ENCODE peak calls at places on chromosomes 1 and 21, in six cellular contexts. M is CD4-positive, CD25-positive, alpha-beta regulatory T cell; I is T-helper 2 cell; D is HT1080; U is GM12864; O is anterior cingulate cortex. Q is an unnamed sample.

GRCh38 chr1:51170342-51170741 is 65.7 kb upstream of the RNF11 start:
- DNase-seq in M (no peak), D (peak), U (no peak), O (no peak), I (no peak), Q (no peak)

GRCh38 chr1:22104074-22104473 is 38.8 kb downstream of the WNT4 start:
- DNase-seq in I (no peak), U (no peak), D (no peak), O (no peak), M (no peak), Q (no peak)

GRCh38 chr1:1005774-1006304 is 5.9 kb upstream of the HES4 start:
- DNase-seq in M (no peak), O (no peak), D (no peak), I (no peak), U (no peak), Q (no peak)

GRCh38 chr1:111030590-111030989 is 66.9 kb upstream of the LRIF1 start:
- DNase-seq in D (peak), U (peak), O (no peak), I (peak), M (peak), Q (peak)

GRCh38 chr1:67213164-67213563 is 46.9 kb downstream of the IL23R start:
- DNase-seq in D (no peak), U (no peak), O (no peak), M (no peak), I (peak), Q (no peak)

GRCh38 chr1:203410117-203410900 is 59.4 kb upstream of the FMOD start:
- DNase-seq in M (no peak), D (no peak), O (no peak), U (no peak), I (no peak), Q (no peak)

GRCh38 chr1:29651684-29652665 is 415.7 kb downstream of the PTPRU start:
- DNase-seq in M (no peak), U (no peak), O (no peak), D (no peak), I (no peak), Q (no peak)

GRCh38 chr1:62391369-62391971 is 45.4 kb upstream of the USP1 start:
- DNase-seq in M (no peak), O (no peak), I (peak), D (peak), U (no peak), Q (no peak)

GRCh38 chr1:21517161-21517589 is 8.0 kb downstream of the ALPL start:
- DNase-seq in D (no peak), O (no peak), I (no peak), U (no peak), M (no peak), Q (no peak)

GRCh38 chr1:94899756-94900155 is 27.2 kb downstream of the CNN3 start:
- DNase-seq in D (no peak), O (no peak), M (no peak), I (no peak), U (no peak), Q (no peak)

GRCh38 chr1:106699436-106699835 is 357.0 kb upstream of the PRMT6 start:
- DNase-seq in U (no peak), D (no peak), M (no peak), I (no peak), O (no peak), Q (no peak)

GRCh38 chr1:14989931-14990728 is 163.4 kb upstream of the TMEM51 start:
- DNase-seq in I (no peak), U (no peak), O (no peak), D (no peak), M (no peak), Q (no peak)

GRCh38 chr21:42039470-42039901 is 29.3 kb upstream of the ZBTB21 start:
- DNase-seq in M (no peak), O (no peak), D (no peak), U (no peak), I (no peak), Q (no peak)

GRCh38 chr1:219938706-219939105 is 10.3 kb upstream of the SLC30A10 start:
- DNase-seq in I (no peak), U (no peak), M (no peak), O (no peak), D (peak), Q (no peak)

GRCh38 chr1:149903836-149904491 is 4.6 kb downstream of the BOLA1 start:
- DNase-seq in D (no peak), U (no peak), I (no peak), O (no peak), M (no peak), Q (no peak)

GRCh38 chr1:224205438-224205840 is 22.4 kb downstream of the DEGS1 start:
- DNase-seq in M (no peak), I (peak), D (peak), U (no peak), O (no peak), Q (no peak)

GRCh38 chr1:176931526-176931925 is 233.0 kb downstream of the ASTN1 start:
- DNase-seq in D (no peak), U (no peak), I (no peak), O (no peak), M (no peak), Q (no peak)

GRCh38 chr1:85867189-85867588 is 159.0 kb upstream of the ZNHIT6 start:
- DNase-seq in I (no peak), D (no peak), U (no peak), M (no peak), O (no peak), Q (no peak)

GRCh38 chr1:47449702-47450552 is 12.1 kb downstream of the FOXD2 start:
- DNase-seq in D (no peak), M (no peak), O (no peak), I (no peak), U (no peak), Q (no peak)

GRCh38 chr1:119055568-119055967 is 67.4 kb upstream of the TBX15 start:
- DNase-seq in D (no peak), O (no peak), I (no peak), M (no peak), U (no peak), Q (no peak)

GRCh38 chr1:206909167-206909882 is 12.1 kb downstream of the IL24 start:
- DNase-seq in M (peak), O (no peak), U (no peak), D (no peak), I (peak), Q (no peak)

GRCh38 chr1:147169171-147169570 is 3.1 kb downstream of the PRKAB2 start:
- DNase-seq in M (no peak), I (no peak), O (no peak), D (no peak), U (no peak), Q (no peak)

GRCh38 chr21:33761104-33762036 is 119.1 kb downstream of the ITSN1 start:
- DNase-seq in M (no peak), I (no peak), O (no peak), D (peak), U (no peak), Q (no peak)

GRCh38 chr1:111930356-111930755 is 59.1 kb downstream of the KCND3 start:
- DNase-seq in U (no peak), I (no peak), D (no peak), M (no peak), O (no peak), Q (no peak)

GRCh38 chr1:9455487-9456237 is 83.6 kb upstream of the SLC25A33 start:
- DNase-seq in I (peak), U (no peak), M (peak), D (no peak), O (peak), Q (peak)

GRCh38 chr1:233614743-233615521 is 1.0 kb downstream of the KCNK1 start:
- DNase-seq in M (no peak), I (peak), O (no peak), U (peak), D (no peak), Q (no peak)

GRCh38 chr1:80036690-80037432 is 1030.3 kb upstream of the ADGRL4 start:
- DNase-seq in M (no peak), D (no peak), U (no peak), O (no peak), I (no peak), Q (no peak)

GRCh38 chr1:150973258-150973825 is 1.3 kb downstream of the CERS2 start:
- DNase-seq in M (no peak), O (no peak), D (no peak), U (no peak), I (no peak), Q (no peak)

GRCh38 chr1:9346566-9346965 is 53.9 kb downstream of the SPSB1 start:
- DNase-seq in U (no peak), M (no peak), O (no peak), D (no peak), I (no peak), Q (no peak)

GRCh38 chr1:93847811-93848288 is 31.2 kb downstream of the DNTTIP2 start:
- DNase-seq in O (peak), I (peak), D (peak), U (no peak), M (peak), Q (peak)

GRCh38 chr1:24157921-24158481 is 15.1 kb upstream of the IL22RA1 start:
- DNase-seq in D (peak), O (no peak), I (no peak), M (no peak), U (no peak), Q (no peak)

GRCh38 chr21:41993744-41994143 is 16.4 kb downstream of the ZBTB21 start:
- DNase-seq in M (no peak), D (no peak), O (no peak), I (no peak), U (no peak), Q (no peak)

Q was measured in CD4-positive, alpha-beta T cell.